ENCODE peak calls at places on chromosomes 4 and X, in nine cellular contexts. One of them, this sample, is unnamed.

GRCh38 chrX:128754130-128754529 is 701.9 kb upstream of the ACTRT1 start:
- DNase-seq in cardiac septum: no peak
- DNase-seq in stimulated activated naive CD8-positive, alpha-beta T cell treated with anti-CD3 and anti-CD28 coated beads, Interleukin-15, amount 100 ng/mL, for 72 hours: no peak
- DNase-seq in foreskin keratinocyte: no peak
- DNase-seq in KG1: no peak
- DNase-seq in NCI-H510A: no peak
- DNase-seq in left colon: no peak
- DNase-seq in EH: no peak
- DNase-seq in NCI-H1092: peak; percentile 81
- DNase-seq in this sample: no peak

GRCh38 chrX:45070116-45071007 is 130.3 kb downstream of the DIPK2B start:
- DNase-seq in cardiac septum: no peak
- DNase-seq in stimulated activated naive CD8-positive, alpha-beta T cell treated with anti-CD3 and anti-CD28 coated beads, Interleukin-15, amount 100 ng/mL, for 72 hours: no peak
- DNase-seq in foreskin keratinocyte: no peak
- DNase-seq in KG1: no peak
- DNase-seq in NCI-H510A: no peak
- DNase-seq in left colon: no peak
- DNase-seq in EH: peak; percentile 51
- DNase-seq in NCI-H1092: no peak
- DNase-seq in this sample: peak; percentile 34

GRCh38 chr4:1570291-1571164 is 113.6 kb downstream of the FAM53A start:
- DNase-seq in cardiac septum: no peak
- DNase-seq in stimulated activated naive CD8-positive, alpha-beta T cell treated with anti-CD3 and anti-CD28 coated beads, Interleukin-15, amount 100 ng/mL, for 72 hours: no peak
- DNase-seq in foreskin keratinocyte: no peak
- DNase-seq in KG1: no peak
- DNase-seq in NCI-H510A: no peak
- DNase-seq in left colon: no peak
- DNase-seq in EH: no peak
- DNase-seq in NCI-H1092: no peak
- DNase-seq in this sample: no peak

GRCh38 chr4:159015862-159016261 is 87.0 kb upstream of the RAPGEF2 start:
- DNase-seq in cardiac septum: no peak
- DNase-seq in stimulated activated naive CD8-positive, alpha-beta T cell treated with anti-CD3 and anti-CD28 coated beads, Interleukin-15, amount 100 ng/mL, for 72 hours: no peak
- DNase-seq in foreskin keratinocyte: no peak
- DNase-seq in KG1: no peak
- DNase-seq in NCI-H510A: no peak
- DNase-seq in left colon: no peak
- DNase-seq in EH: peak; percentile 11
- DNase-seq in NCI-H1092: no peak
- DNase-seq in this sample: no peak

GRCh38 chr4:144343143-144343755 is 202.7 kb upstream of the GYPA start:
- DNase-seq in cardiac septum: no peak
- DNase-seq in stimulated activated naive CD8-positive, alpha-beta T cell treated with anti-CD3 and anti-CD28 coated beads, Interleukin-15, amount 100 ng/mL, for 72 hours: no peak
- DNase-seq in foreskin keratinocyte: no peak
- DNase-seq in KG1: no peak
- DNase-seq in NCI-H510A: no peak
- DNase-seq in left colon: no peak
- DNase-seq in EH: peak; percentile 18
- DNase-seq in NCI-H1092: no peak
- DNase-seq in this sample: no peak

GRCh38 chr4:5992171-5993062 is 25.8 kb downstream of the C4orf50 start:
- DNase-seq in cardiac septum: peak; percentile 68
- DNase-seq in stimulated activated naive CD8-positive, alpha-beta T cell treated with anti-CD3 and anti-CD28 coated beads, Interleukin-15, amount 100 ng/mL, for 72 hours: no peak
- DNase-seq in foreskin keratinocyte: no peak
- DNase-seq in KG1: no peak
- DNase-seq in NCI-H510A: no peak
- DNase-seq in left colon: no peak
- DNase-seq in EH: no peak
- DNase-seq in NCI-H1092: peak; percentile 79
- DNase-seq in this sample: peak; percentile 69

GRCh38 chr4:22670953-22671352 is 21.8 kb upstream of the GBA3 start:
- DNase-seq in cardiac septum: no peak
- DNase-seq in stimulated activated naive CD8-positive, alpha-beta T cell treated with anti-CD3 and anti-CD28 coated beads, Interleukin-15, amount 100 ng/mL, for 72 hours: no peak
- DNase-seq in foreskin keratinocyte: no peak
- DNase-seq in KG1: no peak
- DNase-seq in NCI-H510A: no peak
- DNase-seq in left colon: no peak
- DNase-seq in EH: peak; percentile 50
- DNase-seq in NCI-H1092: no peak
- DNase-seq in this sample: no peak

GRCh38 chr4:118904935-118905334 is 16.3 kb downstream of the SYNPO2 start:
- DNase-seq in cardiac septum: no peak
- DNase-seq in stimulated activated naive CD8-positive, alpha-beta T cell treated with anti-CD3 and anti-CD28 coated beads, Interleukin-15, amount 100 ng/mL, for 72 hours: no peak
- DNase-seq in foreskin keratinocyte: no peak
- DNase-seq in KG1: no peak
- DNase-seq in NCI-H510A: no peak
- DNase-seq in left colon: no peak
- DNase-seq in EH: peak; percentile 22
- DNase-seq in NCI-H1092: peak; percentile 44
- DNase-seq in this sample: no peak

GRCh38 chr4:54992266-54992665 is 133.1 kb downstream of the KDR start:
- DNase-seq in cardiac septum: no peak
- DNase-seq in stimulated activated naive CD8-positive, alpha-beta T cell treated with anti-CD3 and anti-CD28 coated beads, Interleukin-15, amount 100 ng/mL, for 72 hours: no peak
- DNase-seq in foreskin keratinocyte: no peak
- DNase-seq in KG1: no peak
- DNase-seq in NCI-H510A: no peak
- DNase-seq in left colon: no peak
- DNase-seq in EH: peak; percentile 10
- DNase-seq in NCI-H1092: no peak
- DNase-seq in this sample: no peak

GRCh38 chr4:6893449-6894085 is 16.1 kb upstream of the TBC1D14 start:
- DNase-seq in cardiac septum: no peak
- DNase-seq in stimulated activated naive CD8-positive, alpha-beta T cell treated with anti-CD3 and anti-CD28 coated beads, Interleukin-15, amount 100 ng/mL, for 72 hours: no peak
- DNase-seq in foreskin keratinocyte: no peak
- DNase-seq in KG1: no peak
- DNase-seq in NCI-H510A: no peak
- DNase-seq in left colon: peak; percentile 65
- DNase-seq in EH: peak; percentile 51
- DNase-seq in NCI-H1092: no peak
- DNase-seq in this sample: no peak

GRCh38 chr4:39514888-39515401 is 12.3 kb downstream of the UGDH start:
- DNase-seq in cardiac septum: no peak
- DNase-seq in stimulated activated naive CD8-positive, alpha-beta T cell treated with anti-CD3 and anti-CD28 coated beads, Interleukin-15, amount 100 ng/mL, for 72 hours: no peak
- DNase-seq in foreskin keratinocyte: no peak
- DNase-seq in KG1: no peak
- DNase-seq in NCI-H510A: peak; percentile 11
- DNase-seq in left colon: peak; percentile 89
- DNase-seq in EH: peak; percentile 67
- DNase-seq in NCI-H1092: no peak
- DNase-seq in this sample: no peak